ENCODE peak calls at places on chromosomes 16 and 17, in four cellular contexts. J, W, M and Y are unnamed samples. For H3K4me1, the result is how much of the 10 kb centered on the place peaks cover.

GRCh38 chr17:35189291-35189690 is 4.9 kb downstream of the SLC35G3 start:
- DNase-seq in J (no peak), W (no peak), M (no peak), Y (no peak)

GRCh38 chr17:40646791-40647548 is 648 bp downstream of the SMARCE1 start:
- DNase-seq in J (peak), W (peak), M (no peak), Y (peak)

GRCh38 chr17:11384131-11384530 is 143.1 kb downstream of the SHISA6 start:
- DNase-seq in J (no peak), W (no peak), M (no peak), Y (no peak)

GRCh38 chr17:27659685-27660084 is 28.7 kb downstream of the LGALS9 start:
- DNase-seq in J (no peak), W (no peak), M (no peak), Y (no peak)

GRCh38 chr16:51184702-51185433 is 33.8 kb upstream of the SALL1 start:
- DNase-seq in J (no peak), W (no peak), M (no peak), Y (no peak)

GRCh38 chr17:65530985-65531507 is 30.4 kb downstream of the AXIN2 start:
- DNase-seq in J (no peak), W (no peak), M (no peak), Y (no peak)

GRCh38 chr16:87951550-87952538 is 610 bp downstream of the BANP start:
- DNase-seq in J (peak), W (peak), M (peak), Y (peak)

GRCh38 chr17:57892820-57893595 is 43.2 kb upstream of the MRPS23 start:
- DNase-seq in J (peak), W (no peak), M (peak), Y (peak)

GRCh38 chr16:23679274-23679985 is 741 bp downstream of the PLK1 start:
- DNase-seq in J (peak), W (peak), M (peak), Y (peak)

GRCh38 chr17:42178817-42179216 is 2.1 kb downstream of the KCNH4 start:
- DNase-seq in J (no peak), W (no peak), M (no peak), Y (peak)

GRCh38 chr17:35449371-35449931 is 885 bp upstream of the SLFN13 start:
- DNase-seq in J (no peak), W (no peak), M (peak), Y (peak)

GRCh38 chr17:38587193-38587592 is 18.6 kb downstream of the SRCIN1 start:
- DNase-seq in J (no peak), W (no peak), M (no peak), Y (no peak)

GRCh38 chr17:14337596-14338079 is 36.8 kb downstream of the HS3ST3B1 start:
- DNase-seq in J (no peak), W (no peak), M (no peak), Y (no peak)

DNA sequence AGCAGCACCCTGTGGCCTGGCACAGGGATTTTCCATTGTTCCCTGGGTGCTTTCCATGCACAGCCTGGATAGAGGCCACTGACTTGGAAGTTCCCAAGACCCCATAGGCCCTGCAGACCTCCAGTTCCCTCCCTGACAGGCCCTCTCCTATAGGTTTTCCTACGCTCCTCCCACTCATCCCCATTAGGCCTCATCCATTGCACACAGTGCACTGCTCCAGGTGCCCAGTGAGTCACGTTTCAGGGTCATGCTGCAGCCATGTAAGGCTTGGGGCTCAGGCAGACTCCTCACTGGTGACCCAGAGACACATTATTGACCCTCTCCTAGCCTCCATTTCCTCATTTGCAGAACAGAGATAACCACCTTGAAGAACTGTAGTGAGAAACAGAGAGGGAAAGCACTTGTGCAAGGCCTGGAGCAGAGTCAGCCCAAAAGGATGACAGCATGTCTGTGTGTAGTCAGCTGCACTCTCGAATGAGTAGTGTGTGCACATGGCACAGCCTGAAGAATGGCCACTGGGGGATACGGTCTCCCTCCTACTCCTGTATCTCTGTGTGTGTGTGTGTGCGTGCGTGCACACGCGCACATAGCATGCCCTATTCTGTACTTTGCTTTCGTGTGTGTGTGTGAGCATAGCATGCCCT is 26.8 kb downstream of the DRC3 start:
- DNase-seq in J (peak), W (no peak), M (no peak), Y (no peak)
- TF ChIP-seq POLR2AphosphoS5 in J (no peak), W (no peak), M (no peak), Y (no peak)

GRCh38 chr16:10663744-10664143 is 31.0 kb downstream of the TEKT5 start:
- DNase-seq in J (no peak), W (no peak), M (no peak), Y (no peak)

GRCh38 chr16:10661236-10661635 is 33.5 kb downstream of the TEKT5 start:
- DNase-seq in J (no peak), W (no peak), M (no peak), Y (no peak)

GRCh38 chr16:10663146-10663545 is 31.6 kb downstream of the TEKT5 start:
- DNase-seq in J (no peak), W (no peak), M (no peak), Y (no peak)

GRCh38 chr16:10662212-10662611 is 32.5 kb downstream of the TEKT5 start:
- DNase-seq in J (no peak), W (no peak), M (no peak), Y (no peak)

DNA sequence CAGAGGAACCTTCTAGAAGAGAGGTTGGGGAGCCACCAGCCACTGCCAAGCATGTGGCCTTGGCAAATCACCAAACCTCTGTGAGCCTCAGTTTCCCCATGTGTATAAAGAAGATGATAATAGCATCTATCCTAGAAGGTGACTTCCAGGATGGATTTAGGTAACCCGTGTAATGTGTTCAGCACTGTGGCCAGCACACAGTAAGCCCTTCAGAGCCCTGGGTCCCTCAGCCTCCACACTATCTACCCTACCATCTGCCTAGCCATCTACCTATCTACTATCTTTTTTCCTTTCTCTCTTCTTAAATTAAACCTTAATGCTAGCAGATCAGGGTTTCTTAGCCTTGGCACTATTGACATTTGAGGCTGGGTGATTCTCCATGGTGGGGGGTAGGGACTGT is 33.0 kb downstream of the TEKT5 start:
- DNase-seq in J (no peak), W (no peak), M (no peak), Y (no peak)
- H3K4me1 ChIP-seq in J (under half), W (under half), M (under half), Y (under half)

DNA sequence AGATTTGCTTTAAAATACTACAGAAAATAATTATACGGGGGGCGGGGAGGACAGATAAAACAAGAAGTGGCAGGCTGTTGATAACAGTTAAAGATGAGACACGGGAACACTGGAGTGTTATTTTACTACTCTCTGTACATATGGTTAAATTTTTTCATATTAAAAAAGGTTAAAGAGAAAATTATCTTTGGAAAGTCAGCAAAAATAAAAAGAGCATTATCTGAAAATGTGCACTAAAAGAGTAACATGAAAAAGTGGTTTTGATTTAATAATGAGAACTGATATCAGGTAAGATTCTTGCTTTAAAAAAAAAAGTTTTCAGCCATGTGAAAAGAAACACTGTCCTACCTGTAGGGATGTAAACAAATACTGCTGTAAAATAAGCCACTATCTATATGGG is 46.9 kb downstream of the ERN1 start:
- DNase-seq in J (no peak), W (no peak), M (no peak), Y (no peak)
- H3K4me3 ChIP-seq in J (no peak), W (no peak), M (no peak), Y (no peak)

DNA sequence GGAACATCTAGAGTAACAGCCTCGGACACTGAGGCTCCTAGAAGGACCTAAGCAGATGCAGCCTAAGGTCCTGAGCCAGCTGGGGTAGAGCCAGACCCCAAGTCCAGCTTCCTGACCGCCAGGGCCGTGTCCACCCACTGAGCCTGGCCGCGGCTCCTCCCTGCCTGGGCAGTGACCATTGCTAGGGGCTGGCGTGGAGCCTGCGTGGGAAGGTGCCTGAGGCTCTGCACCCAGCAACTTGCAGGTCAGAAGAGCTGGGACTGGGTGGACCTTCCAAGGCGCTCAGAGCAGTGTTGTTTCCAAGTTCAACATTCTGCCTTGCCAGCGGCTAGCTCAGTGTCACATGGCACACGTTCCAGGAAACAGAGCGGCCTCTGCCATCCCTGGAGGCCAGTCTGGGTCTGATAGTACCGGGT is 209.6 kb upstream of the CIBAR2 start:
- DNase-seq in J (peak), W (peak), M (peak), Y (no peak)
- TF ChIP-seq POLR2AphosphoS5 in J (no peak), W (no peak), M (peak), Y (no peak)

GRCh38 chr17:79836952-79837887 is 2.0 kb downstream of the CBX4 start:
- DNase-seq in J (no peak), W (peak), M (peak), Y (peak)
- H3K4me1 ChIP-seq in J (under half), W (half or more), M (under half), Y (under half)